ENCODE peak calls at places on chromosomes 3 and 15, in nine cellular contexts. K is HFF-Myc; I is LoVo; C is hippocampal formation; M is brain microvascular endothelial cell; J is stimulated activated CD4-positive, alpha-beta T cell treated with anti-CD3 and anti-CD28 coated beads, TNF-alpha, amount 100 ng/mL, for 4 hours; H is kidney; F is mammary epithelial cell; B is EL. Z is an unnamed sample.

GRCh38 chr3:104273046-104273649 is 1093.6 kb upstream of the ALCAM start:
- DNase-seq in C (no peak), H (no peak), F (peak), B (peak), M (peak), J (no peak), K (peak), I (peak), Z (peak)

GRCh38 chr3:82012775-82013174 is 251.3 kb upstream of the GBE1 start:
- DNase-seq in K (no peak), J (no peak), I (no peak), B (no peak), F (no peak), M (no peak), H (no peak), C (no peak), Z (no peak)

GRCh38 chr3:148816971-148817519 is 10.6 kb upstream of the CPB1 start:
- DNase-seq in K (no peak), M (no peak), I (no peak), C (no peak), J (no peak), F (no peak), B (no peak), H (no peak), Z (no peak)

GRCh38 chr3:127796751-127797150 is 25.6 kb downstream of the MGLL start:
- DNase-seq in B (no peak), I (no peak), F (no peak), M (no peak), C (no peak), H (peak), K (no peak), J (no peak), Z (no peak)

GRCh38 chr15:98620020-98620419 is 28.3 kb upstream of the IGF1R start:
- DNase-seq in K (no peak), C (no peak), H (no peak), B (no peak), F (no peak), M (no peak), J (no peak), I (no peak), Z (no peak)

GRCh38 chr3:46467562-46467961 is 2.9 kb upstream of the LTF start:
- DNase-seq in B (no peak), M (no peak), I (no peak), J (no peak), K (no peak), C (no peak), F (no peak), H (no peak), Z (no peak)

GRCh38 chr3:82048711-82049110 is 287.3 kb upstream of the GBE1 start:
- DNase-seq in J (no peak), B (no peak), K (no peak), C (no peak), M (no peak), I (no peak), H (no peak), F (peak), Z (no peak)

GRCh38 chr3:55792010-55792409 is 304.9 kb upstream of the WNT5A start:
- DNase-seq in F (no peak), J (no peak), K (no peak), M (no peak), H (no peak), C (no peak), B (no peak), I (no peak), Z (no peak)

GRCh38 chr3:129567176-129567705 is 24.3 kb downstream of the H1-8 start:
- DNase-seq in K (no peak), F (no peak), B (no peak), J (no peak), H (no peak), M (no peak), C (no peak), I (no peak), Z (no peak)